ENCODE peak calls at places on chromosome 4, in four cellular contexts. D, C, X and Y are unnamed samples.

GRCh38 chr4:56435001-56435747 is at the start of gene PPAT:
- DNase-seq in D (peak), C (peak), X (peak), Y (peak)

GRCh38 chr4:147108409-147108808 is 162.7 kb upstream of the TTC29 start:
- DNase-seq in D (no peak), C (no peak), X (no peak), Y (no peak)

GRCh38 chr4:69832326-69833030 is 27.5 kb downstream of the SULT1E1 start:
- DNase-seq in D (no peak), C (no peak), X (no peak), Y (no peak)

GRCh38 chr4:168074861-168075260 is 17.5 kb upstream of the ANXA10 start:
- DNase-seq in D (no peak), C (no peak), X (no peak), Y (no peak)

GRCh38 chr4:1554876-1555265 is 129.2 kb downstream of the FAM53A start:
- DNase-seq in D (no peak), C (no peak), X (no peak), Y (no peak)

GRCh38 chr4:10529256-10529890 is 72.1 kb upstream of the ZNF518B start:
- DNase-seq in D (peak), C (no peak), X (no peak), Y (no peak)

GRCh38 chr4:136383126-136383525 is 1149.2 kb downstream of the PCDH18 start:
- DNase-seq in D (peak), C (no peak), X (no peak), Y (no peak)

GRCh38 chr4:75892508-75892907 is 9.7 kb downstream of the PPEF2 start:
- DNase-seq in D (no peak), C (no peak), X (no peak), Y (no peak)

GRCh38 chr4:142660728-142661127 is 185.4 kb downstream of the INPP4B start:
- DNase-seq in D (no peak), C (no peak), X (no peak), Y (no peak)

GRCh38 chr4:175166020-175166419 is 247.9 kb downstream of the ADAM29 start:
- DNase-seq in D (no peak), C (no peak), X (no peak), Y (no peak)

GRCh38 chr4:78432896-78433295 is 118.7 kb upstream of the ANXA3 start:
- DNase-seq in D (peak), C (no peak), X (no peak), Y (peak)

GRCh38 chr4:102562995-102563394 is 61.8 kb downstream of the NFKB1 start:
- DNase-seq in D (peak), C (no peak), X (no peak), Y (peak)

GRCh38 chr4:144954224-144954623 is 143.8 kb downstream of the ANAPC10 start:
- DNase-seq in D (no peak), C (no peak), X (no peak), Y (no peak)